ENCODE peak calls at places on chromosome 3, in eight cellular contexts. Y is astrocyte, M is body of pancreas, F is SJCRH30, N is fibroblast of mammary gland, T is left ventricle myocardium inferior, X is heart left ventricle, W is GM23248. G is an unnamed sample.

GRCh38 chr3:46065294-46065705 is 38.0 kb upstream of the XCR1 start:
- DNase-seq in F (peak), X (peak), T (peak), M (peak), N (no peak), W (no peak), Y (no peak), G (no peak)

GRCh38 chr3:132695422-132695821 is 26.8 kb downstream of the NPHP3 start:
- DNase-seq in N (peak), Y (no peak), T (no peak), X (no peak), W (peak), F (no peak), M (no peak), G (no peak)

GRCh38 chr3:69386535-69387385 is 872 bp upstream of the FRMD4B start:
- DNase-seq in T (no peak), M (no peak), Y (no peak), W (no peak), F (no peak), N (no peak), X (no peak), G (no peak)

GRCh38 chr3:107216711-107217110 is 160.5 kb upstream of the CCDC54 start:
- DNase-seq in W (peak), X (peak), F (peak), Y (peak), T (no peak), M (peak), N (peak), G (peak)

GRCh38 chr3:196648856-196649255 is 9.4 kb downstream of the NRROS start:
- DNase-seq in M (no peak), T (no peak), F (no peak), N (peak), W (peak), X (no peak), Y (no peak), G (peak)

GRCh38 chr3:169825316-169825715 is 12.6 kb upstream of the LRRC34 start:
- DNase-seq in N (no peak), Y (no peak), F (no peak), M (no peak), T (no peak), W (no peak), X (no peak), G (peak)

GRCh38 chr3:173354124-173354523 is 43.4 kb upstream of the NLGN1 start:
- DNase-seq in M (no peak), W (no peak), Y (no peak), F (no peak), T (no peak), X (no peak), N (no peak), G (no peak)

GRCh38 chr3:55615039-55615693 is 128.1 kb upstream of the WNT5A start:
- DNase-seq in F (peak), T (no peak), N (no peak), W (no peak), X (no peak), M (no peak), Y (no peak), G (no peak)

GRCh38 chr3:96294143-96294542 is 520.3 kb upstream of the EPHA6 start:
- DNase-seq in F (no peak), T (no peak), X (no peak), W (no peak), Y (no peak), N (no peak), M (no peak), G (no peak)

GRCh38 chr3:42926310-42926709 is 20.4 kb downstream of the ZNF662 start:
- DNase-seq in Y (no peak), X (no peak), N (no peak), W (no peak), T (no peak), M (no peak), F (no peak), G (no peak)

GRCh38 chr3:184740509-184741258 is 28.8 kb upstream of the MAGEF1 start:
- DNase-seq in Y (peak), T (no peak), N (peak), X (no peak), M (no peak), W (peak), F (peak), G (peak)

GRCh38 chr3:66256806-66257205 is 36.0 kb downstream of the SLC25A26 start:
- DNase-seq in Y (no peak), X (no peak), F (no peak), W (peak), T (no peak), M (no peak), N (peak), G (peak)

GRCh38 chr3:169662215-169663070 is 1.1 kb downstream of the MECOM start:
- DNase-seq in M (peak), X (peak), F (peak), Y (peak), T (peak), W (peak), N (peak), G (peak)

GRCh38 chr3:62835594-62836236 is 39.5 kb downstream of the CADPS start:
- DNase-seq in N (peak), F (no peak), X (no peak), M (no peak), T (no peak), Y (no peak), W (peak), G (no peak)

GRCh38 chr3:62676686-62677271 is 198.4 kb downstream of the CADPS start:
- DNase-seq in M (peak), Y (no peak), X (no peak), T (no peak), N (no peak), F (no peak), W (no peak), G (no peak)

GRCh38 chr3:29178809-29179793 is 101.8 kb upstream of the RBMS3 start:
- DNase-seq in F (no peak), N (no peak), T (no peak), X (no peak), Y (peak), W (no peak), M (no peak), G (peak)

GRCh38 chr3:54951405-54951804 is 23.5 kb upstream of the LRTM1 start:
- DNase-seq in F (peak), T (peak), X (peak), Y (peak), M (peak), N (peak), W (peak), G (peak)

GRCh38 chr3:90091557-90091956 is 984.1 kb downstream of the EPHA3 start:
- DNase-seq in X (peak), W (peak), T (peak), N (peak), F (peak), M (peak), Y (peak), G (peak)

GRCh38 chr3:143001034-143001368 is 369 bp upstream of the U2SURP start:
- DNase-seq in X (no peak), T (peak), N (no peak), M (no peak), Y (no peak), W (no peak), F (no peak), G (no peak)

DNA sequence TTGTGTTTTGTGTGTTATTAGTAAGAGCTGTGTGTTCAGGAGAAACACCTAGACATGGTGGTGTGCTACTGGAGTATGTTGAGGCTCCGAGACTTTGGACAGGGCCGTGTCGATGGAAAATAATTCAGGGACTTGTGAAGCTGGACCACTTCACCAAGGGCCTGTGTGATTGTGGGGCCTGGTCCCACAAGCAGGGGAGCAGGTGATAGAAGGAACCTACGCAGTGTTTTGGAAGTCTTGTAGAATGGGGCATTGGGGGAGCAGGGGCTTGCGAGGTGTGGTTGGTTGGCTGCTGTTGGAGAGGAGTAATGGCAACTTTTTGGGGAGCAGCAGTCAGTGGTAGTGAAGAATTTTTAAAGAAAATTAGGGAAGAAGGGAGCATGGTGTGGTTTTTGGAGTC is 48.7 kb downstream of the TRIM71 start:
- DNase-seq in X (no peak), F (no peak), M (no peak), W (no peak), Y (no peak), T (no peak), N (no peak), G (no peak)
- H3K4me3 ChIP-seq in X (no peak), F (no peak), M (no peak), W (no peak), Y (no peak), T (no peak), N (no peak), G (no peak)

DNA sequence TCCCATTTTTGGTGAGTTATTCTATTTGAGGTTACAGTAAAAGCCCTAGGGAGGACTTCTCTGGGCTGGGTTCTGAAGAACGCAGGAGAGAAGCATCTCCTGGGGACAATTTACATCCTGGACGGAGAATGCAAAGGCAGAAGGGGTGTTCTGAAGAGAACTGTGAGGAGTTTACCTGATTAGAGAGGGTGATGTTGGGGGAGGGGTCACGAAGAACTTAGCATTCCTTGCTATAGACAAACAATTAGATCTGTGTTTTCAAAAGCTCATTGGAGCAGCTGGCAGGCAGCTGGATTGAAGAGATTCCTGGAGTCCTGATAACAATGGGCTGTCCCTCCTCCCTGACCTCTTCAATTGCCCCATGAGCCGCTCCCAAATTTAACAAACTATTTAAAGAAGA is 55.2 kb downstream of the ARHGAP31 start:
- DNase-seq in Y (no peak), W (no peak), F (peak), T (no peak), M (no peak), N (no peak), X (no peak), G (no peak)
- H3K4me3 ChIP-seq in Y (no peak), W (no peak), F (no peak), T (peak), M (no peak), N (no peak), X (no peak), G (no peak)

DNA sequence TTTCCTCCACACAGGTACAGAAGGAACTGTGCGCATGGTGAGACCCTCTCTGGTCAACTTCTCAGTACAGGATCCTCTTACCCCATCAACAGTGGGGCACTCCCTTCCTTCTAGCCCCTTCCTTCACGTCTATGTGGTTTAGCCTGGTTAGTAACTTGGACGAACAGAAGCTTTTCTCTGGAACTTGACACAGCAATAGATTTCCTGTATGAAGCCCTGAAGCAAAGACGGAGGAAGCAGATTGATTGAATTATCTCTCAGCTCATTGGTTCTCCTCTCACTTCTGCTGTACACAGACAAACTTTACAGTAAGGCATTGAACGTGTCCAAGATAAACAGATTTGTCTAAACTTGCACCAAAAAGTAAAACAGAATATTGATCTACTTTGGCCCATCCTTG is at the start of gene CD200R1:
- DNase-seq in T (no peak), Y (no peak), X (no peak), W (no peak), M (no peak), N (no peak), F (no peak), G (no peak)
- H3K4me3 ChIP-seq in T (peak), Y (no peak), X (no peak), W (no peak), M (no peak), N (no peak), F (no peak), G (no peak)

DNA sequence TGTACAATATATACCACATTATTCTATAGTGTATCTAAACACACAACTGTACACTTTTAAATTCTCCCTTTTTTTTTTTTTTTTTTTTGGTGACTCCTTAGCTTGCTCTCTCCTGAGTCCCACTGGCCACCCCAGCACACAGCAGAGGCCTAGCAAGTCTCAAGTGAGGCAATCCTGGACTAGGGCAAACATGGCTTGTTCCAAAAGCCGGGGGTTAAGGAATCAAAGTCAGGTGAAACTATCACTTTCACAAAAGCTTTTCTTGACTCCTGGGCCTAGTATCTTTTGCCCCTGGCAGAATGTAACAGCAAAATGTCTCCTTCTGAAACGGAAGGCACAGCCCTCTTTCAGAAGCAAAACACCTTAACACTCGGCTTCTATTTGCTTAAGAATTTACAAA is 5.8 kb downstream of the EOMES start:
- DNase-seq in N (no peak), T (no peak), W (no peak), Y (no peak), X (no peak), M (no peak), F (no peak), G (no peak)
- H3K4me3 ChIP-seq in N (no peak), T (no peak), W (no peak), Y (no peak), X (no peak), M (no peak), F (no peak), G (no peak)

DNA sequence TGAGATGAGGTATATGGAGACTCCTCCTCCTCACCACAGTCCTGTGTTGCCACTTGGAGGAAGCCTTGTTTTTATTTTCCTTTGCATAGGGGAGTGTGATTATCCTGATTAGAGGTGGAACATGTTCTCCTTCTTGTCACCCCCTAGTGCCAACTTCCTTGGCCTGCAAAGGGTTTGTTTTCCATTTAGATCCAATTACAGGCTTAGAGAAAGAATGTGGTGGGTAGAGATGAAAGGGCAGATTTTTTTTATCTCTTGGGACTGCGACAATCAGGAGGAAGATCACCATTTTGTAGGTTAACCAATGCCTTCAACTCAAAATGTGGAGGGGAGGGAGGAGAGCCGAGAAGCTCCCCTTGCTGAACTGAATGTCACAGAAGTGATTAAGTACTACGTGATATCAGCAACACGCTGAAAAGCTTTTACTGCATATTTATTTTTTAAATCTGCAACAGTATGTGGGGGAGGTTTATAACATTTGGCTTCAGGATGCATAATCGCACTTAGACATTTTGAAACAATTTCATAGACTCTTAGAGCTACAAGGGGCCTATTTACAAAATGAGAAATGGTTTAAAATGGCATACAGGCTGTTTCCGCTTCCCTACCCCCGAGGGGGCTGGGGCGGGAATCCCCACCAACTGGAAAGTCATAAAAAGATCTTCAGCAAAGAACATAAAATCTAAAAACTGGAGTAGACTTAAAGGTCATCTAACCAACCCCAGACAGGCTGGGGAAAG is 2.4 kb downstream of the LMCD1 start:
- DNase-seq in M (no peak), N (peak), W (no peak), Y (no peak), F (no peak), T (no peak), X (no peak), G (no peak)
- H3K4me3 ChIP-seq in M (no peak), N (peak), W (peak), Y (peak), F (peak), T (peak), X (peak), G (peak)

G was measured in fibroblast of lung.